ENCODE peak calls at places on chromosomes 12 and 14, in seven cellular contexts. One of them, this sample, is unnamed.

GRCh38 chr12:104570174-104570907 is 113.6 kb downstream of the CHST11 start:
- DNase-seq in A549: no peak
- DNase-seq in endothelial cell of umbilical vein: no peak
- DNase-seq in transverse colon: no peak
- DNase-seq in GM20000: no peak
- DNase-seq in HCT116: no peak
- DNase-seq in GM12865: peak
- DNase-seq in this sample: no peak

GRCh38 chr12:123389560-123390351 is 5.8 kb downstream of the KMT5A start:
- DNase-seq in endothelial cell of umbilical vein: peak
- DNase-seq in transverse colon: peak
- DNase-seq in A549: peak
- DNase-seq in GM20000: peak
- DNase-seq in GM12865: peak
- DNase-seq in HCT116: no peak
- DNase-seq in this sample: peak

GRCh38 chr14:105421723-105422615 is 2.3 kb downstream of the MTA1 start:
- DNase-seq in A549: no peak
- DNase-seq in transverse colon: no peak
- DNase-seq in endothelial cell of umbilical vein: no peak
- DNase-seq in HCT116: no peak
- DNase-seq in GM20000: no peak
- DNase-seq in GM12865: peak
- DNase-seq in this sample: no peak

GRCh38 chr12:127294651-127295205 is 972.2 kb upstream of the TMEM132C start:
- DNase-seq in GM12865: no peak
- DNase-seq in HCT116: no peak
- DNase-seq in A549: no peak
- DNase-seq in transverse colon: no peak
- DNase-seq in endothelial cell of umbilical vein: no peak
- DNase-seq in GM20000: no peak
- DNase-seq in this sample: no peak

GRCh38 chr14:85921241-85921640 is 391.3 kb downstream of the FLRT2 start:
- DNase-seq in endothelial cell of umbilical vein: no peak
- DNase-seq in A549: no peak
- DNase-seq in transverse colon: no peak
- DNase-seq in GM12865: no peak
- DNase-seq in HCT116: no peak
- DNase-seq in GM20000: no peak
- DNase-seq in this sample: no peak

GRCh38 chr12:65586796-65587195 is 237.5 kb upstream of the HMGA2 start:
- DNase-seq in transverse colon: no peak
- DNase-seq in HCT116: no peak
- DNase-seq in endothelial cell of umbilical vein: no peak
- DNase-seq in GM12865: no peak
- DNase-seq in GM20000: no peak
- DNase-seq in A549: no peak
- DNase-seq in this sample: no peak

GRCh38 chr12:67394600-67394999 is 125.4 kb downstream of the CAND1 start:
- DNase-seq in A549: no peak
- DNase-seq in GM12865: no peak
- DNase-seq in endothelial cell of umbilical vein: peak
- DNase-seq in transverse colon: no peak
- DNase-seq in GM20000: no peak
- DNase-seq in HCT116: no peak
- DNase-seq in this sample: no peak

GRCh38 chr14:86013663-86014062 is 483.7 kb downstream of the FLRT2 start:
- DNase-seq in GM12865: no peak
- DNase-seq in GM20000: no peak
- DNase-seq in A549: no peak
- DNase-seq in endothelial cell of umbilical vein: no peak
- DNase-seq in HCT116: no peak
- DNase-seq in transverse colon: no peak
- DNase-seq in this sample: no peak

GRCh38 chr12:750356-751191 is 1.8 kb upstream of the WNK1 start:
- DNase-seq in GM12865: peak
- DNase-seq in GM20000: no peak
- DNase-seq in A549: no peak
- DNase-seq in transverse colon: no peak
- DNase-seq in HCT116: no peak
- DNase-seq in endothelial cell of umbilical vein: no peak
- DNase-seq in this sample: no peak

GRCh38 chr14:32560213-32560857 is 231.2 kb downstream of the AKAP6 start:
- DNase-seq in GM12865: peak
- DNase-seq in endothelial cell of umbilical vein: peak
- DNase-seq in HCT116: peak
- DNase-seq in A549: peak
- DNase-seq in transverse colon: peak
- DNase-seq in GM20000: peak
- DNase-seq in this sample: peak

GRCh38 chr12:65125247-65125646 is 4.1 kb upstream of the WIF1 start:
- DNase-seq in A549: no peak
- DNase-seq in transverse colon: no peak
- DNase-seq in GM12865: no peak
- DNase-seq in endothelial cell of umbilical vein: no peak
- DNase-seq in GM20000: no peak
- DNase-seq in HCT116: no peak
- DNase-seq in this sample: no peak

GRCh38 chr12:88698471-88698870 is 118.2 kb upstream of the KITLG start:
- DNase-seq in A549: no peak
- DNase-seq in GM12865: no peak
- DNase-seq in GM20000: no peak
- DNase-seq in endothelial cell of umbilical vein: no peak
- DNase-seq in transverse colon: no peak
- DNase-seq in HCT116: no peak
- DNase-seq in this sample: no peak

GRCh38 chr12:16347391-16348298 is at the start of gene MGST1:
- DNase-seq in A549: peak
- DNase-seq in HCT116: peak
- DNase-seq in GM20000: peak
- DNase-seq in GM12865: peak
- DNase-seq in endothelial cell of umbilical vein: peak
- DNase-seq in transverse colon: peak
- DNase-seq in this sample: peak

GRCh38 chr12:132345555-132346200 is 16.3 kb upstream of the GALNT9 start:
- DNase-seq in endothelial cell of umbilical vein: no peak
- DNase-seq in GM12865: no peak
- DNase-seq in HCT116: no peak
- DNase-seq in A549: no peak
- DNase-seq in transverse colon: no peak
- DNase-seq in GM20000: no peak
- DNase-seq in this sample: no peak

GRCh38 chr12:5511644-5512584 is 80.0 kb downstream of the NTF3 start:
- DNase-seq in transverse colon: peak
- DNase-seq in HCT116: peak
- DNase-seq in A549: peak
- DNase-seq in endothelial cell of umbilical vein: peak
- DNase-seq in GM20000: no peak
- DNase-seq in GM12865: peak
- DNase-seq in this sample: peak

GRCh38 chr12:131603106-131604033 is 107.5 kb upstream of the SFSWAP start:
- DNase-seq in GM12865: peak
- DNase-seq in transverse colon: no peak
- DNase-seq in GM20000: no peak
- DNase-seq in A549: no peak
- DNase-seq in HCT116: no peak
- DNase-seq in endothelial cell of umbilical vein: no peak
- DNase-seq in this sample: no peak

GRCh38 chr14:96038920-96039632 is at the start of gene C14orf132:
- DNase-seq in GM12865: peak
- DNase-seq in GM20000: peak
- DNase-seq in transverse colon: peak
- DNase-seq in HCT116: peak
- DNase-seq in endothelial cell of umbilical vein: peak
- DNase-seq in A549: peak
- DNase-seq in this sample: peak

GRCh38 chr12:76688627-76689026 is 75.3 kb upstream of the ZDHHC17 start:
- DNase-seq in A549: no peak
- DNase-seq in HCT116: no peak
- DNase-seq in GM12865: peak
- DNase-seq in endothelial cell of umbilical vein: no peak
- DNase-seq in transverse colon: no peak
- DNase-seq in GM20000: no peak
- DNase-seq in this sample: no peak
- TF ChIP-seq CTCF in A549: no peak
- TF ChIP-seq CTCF in HCT116: peak
- TF ChIP-seq CTCF in GM12865: no peak
- TF ChIP-seq CTCF in endothelial cell of umbilical vein: peak
- TF ChIP-seq CTCF in transverse colon: no peak
- TF ChIP-seq CTCF in GM20000: no peak
- TF ChIP-seq CTCF in this sample: no peak

DNA sequence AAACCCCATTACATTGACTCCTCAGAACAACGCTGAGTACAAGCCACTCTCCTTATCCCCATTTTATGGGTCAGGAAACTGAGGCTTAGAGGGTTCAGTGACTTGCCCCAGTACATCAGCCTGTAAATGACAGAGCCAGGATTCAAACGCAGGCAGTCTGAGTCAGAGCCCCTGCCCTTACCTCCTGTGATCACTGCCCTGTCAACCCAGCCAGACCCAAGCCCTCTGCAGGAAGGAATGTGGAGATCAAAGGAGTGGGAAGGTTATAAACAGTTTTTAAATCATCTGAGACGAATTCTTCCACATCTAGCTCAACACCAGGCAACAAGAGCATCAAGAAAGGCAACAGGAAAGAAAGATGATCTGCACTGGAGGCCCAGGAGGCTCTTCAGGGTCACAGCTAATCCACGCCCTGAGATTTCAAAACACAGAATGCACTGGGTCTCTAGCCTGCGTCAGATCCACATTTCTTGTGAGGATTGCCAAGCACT is 38.5 kb downstream of the SPTB start:
- DNase-seq in endothelial cell of umbilical vein: no peak
- DNase-seq in GM12865: no peak
- DNase-seq in transverse colon: no peak
- DNase-seq in A549: peak
- DNase-seq in GM20000: no peak
- DNase-seq in HCT116: peak
- DNase-seq in this sample: no peak
- TF ChIP-seq CTCF in endothelial cell of umbilical vein: no peak
- TF ChIP-seq CTCF in GM12865: no peak
- TF ChIP-seq CTCF in transverse colon: no peak
- TF ChIP-seq CTCF in A549: peak
- TF ChIP-seq CTCF in GM20000: no peak
- TF ChIP-seq CTCF in HCT116: peak
- TF ChIP-seq CTCF in this sample: no peak

DNA sequence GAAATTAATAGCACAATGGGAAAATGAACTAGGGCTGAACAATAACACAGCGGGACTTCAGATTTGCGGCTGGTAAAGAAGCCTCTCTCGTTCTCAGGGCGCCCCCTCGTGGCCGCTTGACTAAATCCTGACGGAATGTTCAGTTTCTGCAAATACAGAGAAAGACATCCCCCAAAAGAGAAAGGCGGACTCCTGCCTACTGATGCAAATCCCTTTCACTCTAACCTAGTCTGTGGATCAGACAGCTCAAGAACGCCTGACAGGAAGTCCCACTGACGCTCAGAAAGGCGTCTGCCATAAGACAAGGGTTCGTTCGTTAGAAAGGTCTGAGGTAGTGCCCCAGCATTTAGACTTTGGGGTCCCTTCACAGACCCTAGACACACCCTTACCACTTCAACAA is 2.5 kb downstream of the NUAK1 start:
- DNase-seq in transverse colon: peak
- DNase-seq in GM20000: peak
- DNase-seq in HCT116: peak
- DNase-seq in endothelial cell of umbilical vein: peak
- DNase-seq in GM12865: peak
- DNase-seq in A549: peak
- DNase-seq in this sample: peak
- TF ChIP-seq CTCF in transverse colon: peak
- TF ChIP-seq CTCF in GM20000: peak
- TF ChIP-seq CTCF in HCT116: peak
- TF ChIP-seq CTCF in endothelial cell of umbilical vein: peak
- TF ChIP-seq CTCF in GM12865: peak
- TF ChIP-seq CTCF in A549: peak
- TF ChIP-seq CTCF in this sample: peak

GRCh38 chr14:56297449-56297848 is 179.2 kb downstream of the PELI2 start:
- DNase-seq in HCT116: no peak
- DNase-seq in GM20000: no peak
- DNase-seq in A549: no peak
- DNase-seq in transverse colon: no peak
- DNase-seq in GM12865: no peak
- DNase-seq in endothelial cell of umbilical vein: no peak
- DNase-seq in this sample: no peak

GRCh38 chr14:56295743-56296142 is 177.5 kb downstream of the PELI2 start:
- DNase-seq in HCT116: no peak
- DNase-seq in GM12865: no peak
- DNase-seq in A549: no peak
- DNase-seq in endothelial cell of umbilical vein: no peak
- DNase-seq in GM20000: no peak
- DNase-seq in transverse colon: no peak
- DNase-seq in this sample: no peak

GRCh38 chr14:56290195-56290594 is 172.0 kb downstream of the PELI2 start:
- DNase-seq in endothelial cell of umbilical vein: no peak
- DNase-seq in A549: no peak
- DNase-seq in HCT116: no peak
- DNase-seq in GM12865: no peak
- DNase-seq in transverse colon: no peak
- DNase-seq in GM20000: no peak
- DNase-seq in this sample: no peak

GRCh38 chr14:56293506-56293905 is 175.3 kb downstream of the PELI2 start:
- DNase-seq in transverse colon: no peak
- DNase-seq in A549: no peak
- DNase-seq in GM20000: no peak
- DNase-seq in endothelial cell of umbilical vein: no peak
- DNase-seq in HCT116: no peak
- DNase-seq in GM12865: no peak
- DNase-seq in this sample: no peak

DNA sequence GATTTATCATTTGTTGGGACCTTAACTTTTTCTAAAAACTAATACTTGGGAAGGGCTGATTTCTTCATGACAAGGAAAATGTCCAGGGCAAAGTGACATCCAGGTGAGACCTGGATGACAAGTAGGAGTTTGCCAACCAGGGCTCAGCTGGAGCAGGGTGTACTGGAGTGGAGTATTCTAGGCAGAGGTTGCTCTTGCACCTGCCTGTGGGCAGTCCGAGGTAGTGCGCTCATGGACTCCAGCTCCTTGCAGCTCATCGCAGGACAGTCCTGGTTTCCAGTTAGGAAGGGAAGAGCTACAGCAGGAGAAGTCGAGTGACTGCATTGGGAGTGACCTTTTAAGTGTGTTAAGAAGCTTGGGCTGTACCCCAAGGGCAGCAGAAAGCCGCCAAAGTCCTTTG is 175.9 kb downstream of the PELI2 start:
- DNase-seq in endothelial cell of umbilical vein: no peak
- DNase-seq in A549: no peak
- DNase-seq in GM20000: no peak
- DNase-seq in transverse colon: no peak
- DNase-seq in HCT116: no peak
- DNase-seq in GM12865: peak
- DNase-seq in this sample: no peak
- TF ChIP-seq CTCF in endothelial cell of umbilical vein: no peak
- TF ChIP-seq CTCF in A549: no peak
- TF ChIP-seq CTCF in GM20000: no peak
- TF ChIP-seq CTCF in transverse colon: no peak
- TF ChIP-seq CTCF in HCT116: peak
- TF ChIP-seq CTCF in GM12865: no peak
- TF ChIP-seq CTCF in this sample: no peak

This sample was measured in GM13976.